ENCODE peak calls at places on chromosome 5, in five cellular contexts. D is fibroblast of the aortic adventitia, I is Calu3, N is AG20443, B is substantia nigra. R is an unnamed sample.

GRCh38 chr5:145465487-145466263 is 369.5 kb downstream of the PRELID2 start:
- DNase-seq in B (no peak), D (peak; percentile 53), I (no peak), N (peak; percentile 22), R (no peak)

GRCh38 chr5:149227168-149227826 is 44.4 kb upstream of the AFAP1L1 start:
- DNase-seq in D (peak; percentile 66), B (no peak), I (peak; percentile 50), N (peak; percentile 37), R (no peak)

GRCh38 chr5:79811081-79811480 is 121.4 kb downstream of the CMYA5 start:
- DNase-seq in I (no peak), D (no peak), B (no peak), N (no peak), R (no peak)

GRCh38 chr5:133611357-133612020 is 852 bp downstream of the FSTL4 start:
- DNase-seq in D (no peak), N (no peak), B (no peak), I (no peak), R (no peak)

GRCh38 chr5:98416541-98416940 is 356.9 kb upstream of the RGMB start:
- DNase-seq in N (no peak), B (no peak), I (no peak), D (peak; percentile 40), R (no peak)

GRCh38 chr5:126732716-126733115 is 44.2 kb upstream of the LMNB1 start:
- DNase-seq in N (no peak), B (no peak), I (no peak), D (no peak), R (no peak)

GRCh38 chr5:38417658-38418017 is 138.8 kb downstream of the LIFR start:
- DNase-seq in I (no peak), N (no peak), B (no peak), D (peak; percentile 25), R (no peak)

GRCh38 chr5:2840372-2840915 is 89.0 kb upstream of the IRX2 start:
- DNase-seq in B (no peak), D (no peak), N (no peak), I (no peak), R (no peak)

GRCh38 chr5:17340363-17340762 is 122.9 kb downstream of the BASP1 start:
- DNase-seq in I (no peak), D (no peak), N (no peak), B (no peak), R (no peak)

GRCh38 chr5:168020522-168021294 is 270.7 kb upstream of the WWC1 start:
- DNase-seq in N (no peak), B (no peak), D (peak; percentile 44), I (no peak), R (no peak)

GRCh38 chr5:38999037-38999436 is 75.2 kb downstream of the RICTOR start:
- DNase-seq in N (no peak), B (no peak), I (no peak), D (no peak), R (no peak)

GRCh38 chr5:94618493-94619328 is at the start of the genes KIAA0825 and SLF1:
- DNase-seq in I (peak; percentile 92), D (peak; percentile 80), B (peak; percentile 86), N (peak; percentile 93), R (peak; percentile 76)

GRCh38 chr5:11105706-11106105 is 344.7 kb upstream of the DAP start:
- DNase-seq in N (no peak), B (no peak), D (no peak), I (no peak), R (no peak)

GRCh38 chr5:77129386-77129785 is 42.3 kb upstream of the ZBED3 start:
- DNase-seq in I (peak; percentile 57), B (no peak), N (peak; percentile 37), D (no peak), R (no peak)

GRCh38 chr5:53616939-53617549 is 56.6 kb downstream of the NDUFS4 start:
- DNase-seq in I (no peak), N (no peak), B (no peak), D (peak; percentile 22), R (no peak)

GRCh38 chr5:117652640-117653280 is 1078.1 kb upstream of the SEMA6A start:
- DNase-seq in D (no peak), I (no peak), B (no peak), N (no peak), R (no peak)

GRCh38 chr5:67173959-67174358 is 22.6 kb downstream of the CD180 start:
- DNase-seq in N (no peak), D (no peak), B (no peak), I (no peak), R (no peak)

GRCh38 chr5:107670927-107671741 is at the start of gene EFNA5:
- DNase-seq in B (peak; percentile 13), N (peak; percentile 62), D (peak; percentile 44), I (peak; percentile 36), R (no peak)

GRCh38 chr5:136132557-136133415 is at the start of gene SMAD5:
- DNase-seq in N (peak; percentile 100), I (peak; percentile 99), D (peak; percentile 94), B (peak; percentile 96), R (peak; percentile 57)

GRCh38 chr5:150113047-150113744 is 26.8 kb upstream of the CSF1R start:
- DNase-seq in D (peak; percentile 31), B (no peak), I (no peak), N (peak; percentile 64), R (no peak)

GRCh38 chr5:111069839-111070238 is 1.7 kb upstream of the TSLP start:
- DNase-seq in B (no peak), D (peak; percentile 97), N (peak; percentile 16), I (no peak), R (no peak)

GRCh38 chr5:74613283-74613682 is 27.2 kb downstream of the ENC1 start:
- DNase-seq in I (no peak), D (no peak), N (no peak), B (no peak), R (no peak)

GRCh38 chr5:143562935-143563334 is 159.4 kb upstream of the NR3C1 start:
- DNase-seq in D (peak; percentile 97), I (no peak), B (no peak), N (peak; percentile 33), R (no peak)

GRCh38 chr5:40410939-40411635 is 268.6 kb upstream of the PTGER4 start:
- DNase-seq in N (peak; percentile 27), I (no peak), B (no peak), D (peak; percentile 82), R (no peak)

GRCh38 chr5:66248874-66249273 is 104.8 kb downstream of the SREK1 start:
- DNase-seq in N (no peak), D (no peak), I (no peak), B (no peak), R (no peak)

GRCh38 chr5:104606258-104606829 is 1043.8 kb upstream of the NUDT12 start:
- DNase-seq in D (no peak), I (no peak), N (no peak), B (no peak), R (no peak)

GRCh38 chr5:82073179-82073578 is 101.4 kb downstream of the ATG10 start:
- DNase-seq in N (no peak), I (no peak), B (no peak), D (peak; percentile 2), R (no peak)